ENCODE peak calls at places on chromosomes 3 and 15, in five cellular contexts. S, P, D, K and I are unnamed samples.

GRCh38 chr15:42385980-42386695 is 26.8 kb downstream of the CAPN3 start:
- DNase-seq in P (no peak), S (peak), D (no peak), K (no peak), I (peak)

GRCh38 chr3:172707967-172708366 is 2.9 kb downstream of the NCEH1 start:
- DNase-seq in S (no peak), D (no peak), P (no peak), K (no peak), I (peak)

GRCh38 chr3:123096701-123097100 is 29.9 kb downstream of the PDIA5 start:
- DNase-seq in K (no peak), P (no peak), S (no peak), D (no peak), I (peak)

GRCh38 chr15:56411122-56411749 is 46.0 kb downstream of the TEX9 start:
- DNase-seq in K (no peak), S (no peak), D (no peak), P (no peak), I (no peak)

GRCh38 chr3:36730965-36731364 is 33.4 kb downstream of the DCLK3 start:
- DNase-seq in P (no peak), S (no peak), D (no peak), K (no peak), I (no peak)

GRCh38 chr3:38005076-38006020 is 14.8 kb downstream of the VILL start:
- DNase-seq in P (no peak), D (no peak), K (no peak), S (no peak), I (no peak)

GRCh38 chr15:43514241-43515057 is 3.0 kb upstream of the MAP1A start:
- DNase-seq in P (no peak), D (no peak), K (no peak), S (peak), I (peak)

GRCh38 chr15:39581501-39582285 is 814 bp downstream of the THBS1 start:
- DNase-seq in P (no peak), K (no peak), D (no peak), S (peak), I (peak)

GRCh38 chr3:63864008-63864871 is 573 bp downstream of the ATXN7 start:
- DNase-seq in P (no peak), K (peak), D (no peak), S (no peak), I (peak)

GRCh38 chr3:47424434-47425382 is 43.9 kb downstream of the PTPN23 start:
- DNase-seq in P (no peak), D (no peak), K (no peak), S (no peak), I (peak)

GRCh38 chr3:191329654-191330308 is 545 bp downstream of the UTS2B start:
- DNase-seq in P (peak), K (peak), S (peak), D (no peak), I (peak)

GRCh38 chr3:25664066-25664809 is 469 bp downstream of the TOP2B start:
- DNase-seq in D (no peak), P (peak), K (peak), S (peak), I (peak)

GRCh38 chr15:100849021-100849831 is 30.4 kb upstream of the ALDH1A3 start:
- DNase-seq in S (no peak), K (peak), P (no peak), D (no peak), I (peak)

GRCh38 chr15:57785959-57786358 is 79.4 kb downstream of the POLR2M start:
- DNase-seq in K (no peak), D (no peak), P (no peak), S (no peak), I (no peak)

GRCh38 chr15:66878761-66879160 is 176.7 kb downstream of the SMAD6 start:
- DNase-seq in D (no peak), S (no peak), K (no peak), P (no peak), I (no peak)

GRCh38 chr3:46078712-46079400 is 51.6 kb upstream of the XCR1 start:
- DNase-seq in P (peak), D (peak), K (peak), S (peak), I (peak)

GRCh38 chr15:41930221-41930866 is 36.5 kb upstream of the SPTBN5 start:
- DNase-seq in K (peak), P (no peak), S (no peak), D (no peak), I (peak)

GRCh38 chr3:24680214-24680967 is 185.7 kb upstream of the THRB start:
- DNase-seq in K (peak), P (peak), S (peak), D (no peak), I (peak)

GRCh38 chr3:156723182-156723619 is 48.8 kb downstream of the TIPARP start:
- DNase-seq in D (no peak), P (no peak), K (no peak), S (no peak), I (no peak)

GRCh38 chr3:156722219-156722618 is 47.8 kb downstream of the TIPARP start:
- DNase-seq in D (no peak), S (no peak), P (no peak), K (no peak), I (no peak)

GRCh38 chr3:156725706-156726105 is 51.3 kb downstream of the TIPARP start:
- DNase-seq in K (no peak), S (no peak), D (no peak), P (no peak), I (no peak)

GRCh38 chr3:156718622-156719300 is 44.4 kb downstream of the TIPARP start:
- DNase-seq in S (no peak), K (peak), D (no peak), P (no peak), I (no peak)

DNA sequence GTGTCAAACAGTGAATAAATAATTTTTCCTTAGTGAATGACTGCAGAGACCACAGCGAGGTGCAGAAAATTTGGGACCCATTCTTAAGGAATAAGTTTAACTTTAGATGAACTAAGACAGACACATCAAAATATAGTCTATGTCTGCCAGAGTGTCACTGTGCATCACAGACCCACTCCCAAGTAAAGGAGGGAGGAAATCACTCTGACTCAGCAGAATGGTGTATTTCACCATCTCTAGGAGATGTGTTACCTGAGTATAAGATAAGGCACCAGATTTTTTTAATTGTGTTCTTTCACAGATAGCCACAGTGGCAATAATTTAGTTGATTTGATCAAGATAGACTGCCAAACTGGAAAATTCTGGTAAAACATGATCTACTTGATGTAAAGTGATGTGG is 47.3 kb downstream of the TIPARP start:
- DNase-seq in S (no peak), K (no peak), D (no peak), P (no peak), I (no peak)
- H3K18ac ChIP-seq in S (no peak), K (no peak), D (no peak), P (no peak), I (no peak)

GRCh38 chr15:77225088-77225487 is 154.2 kb upstream of the TSPAN3 start:
- DNase-seq in K (no peak), S (no peak), P (no peak), D (no peak), I (peak)

GRCh38 chr15:77228831-77229230 is 157.9 kb upstream of the TSPAN3 start:
- DNase-seq in P (no peak), K (no peak), D (no peak), S (no peak), I (no peak)

GRCh38 chr15:77226652-77227051 is 155.7 kb upstream of the TSPAN3 start:
- DNase-seq in K (no peak), P (no peak), S (no peak), D (no peak), I (no peak)

GRCh38 chr15:77224352-77224751 is 153.4 kb upstream of the TSPAN3 start:
- DNase-seq in S (no peak), P (peak), K (no peak), D (no peak), I (peak)

GRCh38 chr15:77225641-77226040 is 154.7 kb upstream of the TSPAN3 start:
- DNase-seq in K (no peak), S (no peak), D (no peak), P (no peak), I (peak)
- H3K4ac ChIP-seq in K (no peak), S (no peak), D (no peak), P (no peak), I (no peak)

DNA sequence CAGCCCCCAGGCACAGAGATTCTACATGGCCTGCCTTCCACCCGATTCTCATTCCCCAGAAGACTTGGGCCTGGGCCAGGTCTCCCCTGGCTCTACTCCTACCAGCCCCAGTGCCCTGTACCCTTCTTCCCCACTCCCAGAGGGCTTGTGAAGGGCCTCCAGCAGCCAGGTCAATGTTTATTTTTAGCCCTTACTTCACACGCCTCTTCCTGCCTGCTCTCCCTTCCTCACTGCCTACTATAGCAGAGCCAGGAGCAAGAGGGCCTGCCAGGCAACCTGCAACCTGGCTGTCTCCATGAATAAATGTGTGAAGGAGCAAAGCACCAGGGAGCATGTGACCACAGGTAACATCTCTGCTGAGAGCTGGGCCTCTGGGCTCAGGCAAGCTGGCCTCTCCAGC is 26.4 kb upstream of the APEH start:
- DNase-seq in S (no peak), D (no peak), K (no peak), P (no peak), I (peak)
- H2BK12ac ChIP-seq in S (no peak), D (no peak), K (no peak), P (peak), I (no peak)

GRCh38 chr15:98801234-98801561 is 152.9 kb downstream of the IGF1R start:
- DNase-seq in S (peak), K (no peak), D (no peak), P (peak), I (no peak)

GRCh38 chr15:98798375-98798893 is 150.1 kb downstream of the IGF1R start:
- DNase-seq in D (no peak), K (no peak), S (no peak), P (no peak), I (no peak)

GRCh38 chr15:98800437-98801233 is 152.3 kb downstream of the IGF1R start:
- DNase-seq in P (peak), S (peak), K (peak), D (peak), I (peak)

GRCh38 chr15:98799461-98799971 is 151.2 kb downstream of the IGF1R start:
- DNase-seq in S (no peak), D (no peak), K (no peak), P (no peak), I (peak)

DNA sequence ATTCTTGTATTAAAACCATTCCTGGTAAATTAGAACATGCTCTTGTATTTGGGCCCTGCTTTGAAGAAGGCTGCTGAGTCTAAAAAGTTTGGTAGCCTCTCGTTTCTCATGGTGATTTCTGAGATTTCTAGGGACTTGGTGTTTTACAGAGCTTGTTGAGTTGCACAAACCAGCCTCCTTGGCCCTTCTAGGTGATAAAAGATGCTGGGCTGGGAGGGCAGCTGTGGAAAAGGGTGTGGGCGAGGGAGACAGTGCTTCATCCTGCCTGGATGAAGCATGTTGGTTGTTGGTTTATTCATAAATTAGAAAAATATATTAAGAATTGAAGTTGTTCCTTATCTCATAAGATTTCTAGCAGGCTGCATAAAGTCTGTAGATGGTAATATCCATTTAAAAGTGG is 151.7 kb downstream of the IGF1R start:
- DNase-seq in S (no peak), D (no peak), K (no peak), P (no peak), I (no peak)
- H3K18ac ChIP-seq in S (no peak), D (no peak), K (no peak), P (no peak), I (peak)

GRCh38 chr3:160001850-160002623 is 13.4 kb downstream of the IL12A start:
- DNase-seq in D (no peak), P (no peak), S (no peak), K (no peak), I (no peak)
- H3K4ac ChIP-seq in D (no peak), P (no peak), S (no peak), K (no peak), I (no peak)

DNA sequence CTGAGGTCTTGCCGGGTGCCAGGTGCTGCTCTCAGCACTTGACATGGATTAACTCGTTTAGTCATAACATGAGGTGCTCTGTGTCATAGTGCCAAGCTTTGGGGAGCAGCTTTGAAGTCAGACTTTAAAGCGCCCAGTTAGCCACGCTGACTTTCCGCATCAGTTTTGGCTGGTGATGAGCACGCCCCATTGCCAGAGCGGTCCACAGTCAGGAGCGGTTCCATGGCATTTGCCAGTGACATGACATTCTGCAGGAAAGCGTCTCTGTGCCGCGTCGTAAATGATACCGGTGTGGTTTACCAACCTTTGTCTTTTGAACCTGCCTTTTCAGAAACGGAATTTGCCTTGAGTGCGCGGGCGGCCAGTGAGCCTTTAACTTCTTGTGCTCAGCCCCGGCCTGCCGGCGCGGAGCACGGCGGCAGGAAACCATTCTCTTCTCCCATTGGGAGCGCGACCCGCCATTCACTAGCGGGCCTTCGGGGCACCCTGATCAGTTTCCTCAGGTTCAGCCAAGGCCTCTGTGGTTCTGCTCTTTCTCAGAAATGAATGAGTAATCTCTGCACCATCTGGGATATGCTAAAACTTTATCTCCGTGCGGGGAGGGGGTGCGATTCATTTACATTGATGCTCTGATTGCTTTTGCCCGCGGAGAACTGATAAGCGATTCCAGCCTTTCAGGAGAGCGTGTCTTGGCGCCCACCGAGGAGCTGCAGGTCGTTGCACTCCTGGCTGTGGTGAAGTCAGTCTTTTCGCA is 1.7 kb upstream of the SLC2A2 start:
- DNase-seq in P (peak), K (peak), D (peak), S (peak), I (peak)
- H2BK12ac ChIP-seq in P (no peak), K (no peak), D (no peak), S (no peak), I (no peak)

GRCh38 chr3:140823106-140823505 is 118.5 kb upstream of the SLC25A36 start:
- DNase-seq in K (no peak), D (no peak), P (no peak), S (no peak), I (no peak)
- H3K18ac ChIP-seq in K (no peak), D (no peak), P (no peak), S (no peak), I (no peak)

DNA sequence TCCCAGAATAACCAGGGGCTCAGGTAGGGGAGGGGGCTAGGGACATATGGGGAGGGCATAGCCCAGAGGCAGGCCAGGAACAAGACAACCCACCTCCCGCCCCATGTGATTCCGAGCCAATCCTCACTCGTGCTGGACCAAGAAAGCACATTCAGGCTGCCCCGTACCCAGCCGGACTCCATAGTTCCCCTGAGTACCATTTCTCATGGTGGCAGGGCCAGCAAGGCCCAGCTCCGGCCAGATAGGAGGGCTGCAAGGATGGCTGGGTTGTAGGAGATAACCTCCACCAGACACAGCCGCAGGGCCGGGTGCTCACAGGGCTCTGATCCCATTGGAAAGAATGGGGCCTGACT is 11.4 kb downstream of the SEMA7A start:
- DNase-seq in K (no peak), P (no peak), D (no peak), S (no peak), I (no peak)
- H3K4ac ChIP-seq in K (peak), P (no peak), D (no peak), S (no peak), I (no peak)

GRCh38 chr15:37940886-37941285 is 6.4 kb downstream of the TMCO5A start:
- DNase-seq in K (peak), D (no peak), S (no peak), P (no peak), I (no peak)
- H2BK12ac ChIP-seq in K (no peak), D (no peak), S (no peak), P (no peak), I (no peak)